ENCODE peak calls at places on chromosomes 2 and 18, in six cellular contexts. One of them, this sample, is unnamed.

GRCh38 chr2:206230060-206230890 is 44.2 kb upstream of the ZDBF2 start:
- DNase-seq in stimulated activated CD4-positive, alpha-beta T cell treated with anti-CD3 and anti-CD28 coated beads, Interleukin-1b, Interleukin-23, amount 100 ng/mL, for 24 hours: no peak
- DNase-seq in A549: no peak
- DNase-seq in D341Med: peak; percentile 36
- DNase-seq in iris pigment epithelial cell: no peak
- DNase-seq in NCI-H748 treated with DMSO at 0.1 percent for 48 hours: peak; percentile 83
- DNase-seq in this sample: no peak

GRCh38 chr2:181371782-181372292 is 85.3 kb upstream of the ITGA4 start:
- DNase-seq in stimulated activated CD4-positive, alpha-beta T cell treated with anti-CD3 and anti-CD28 coated beads, Interleukin-1b, Interleukin-23, amount 100 ng/mL, for 24 hours: no peak
- DNase-seq in A549: no peak
- DNase-seq in D341Med: no peak
- DNase-seq in iris pigment epithelial cell: no peak
- DNase-seq in NCI-H748 treated with DMSO at 0.1 percent for 48 hours: no peak
- DNase-seq in this sample: no peak

GRCh38 chr2:86028763-86029381 is 76.8 kb downstream of the POLR1A start:
- DNase-seq in stimulated activated CD4-positive, alpha-beta T cell treated with anti-CD3 and anti-CD28 coated beads, Interleukin-1b, Interleukin-23, amount 100 ng/mL, for 24 hours: no peak
- DNase-seq in A549: no peak
- DNase-seq in D341Med: no peak
- DNase-seq in iris pigment epithelial cell: peak; percentile 40
- DNase-seq in NCI-H748 treated with DMSO at 0.1 percent for 48 hours: no peak
- DNase-seq in this sample: no peak

GRCh38 chr2:66541646-66542045 is 106.7 kb downstream of the MEIS1 start:
- DNase-seq in stimulated activated CD4-positive, alpha-beta T cell treated with anti-CD3 and anti-CD28 coated beads, Interleukin-1b, Interleukin-23, amount 100 ng/mL, for 24 hours: no peak
- DNase-seq in A549: no peak
- DNase-seq in D341Med: no peak
- DNase-seq in iris pigment epithelial cell: no peak
- DNase-seq in NCI-H748 treated with DMSO at 0.1 percent for 48 hours: no peak
- DNase-seq in this sample: peak; percentile 88

GRCh38 chr2:84888401-84889276 is 7.8 kb upstream of the TRABD2A start:
- DNase-seq in stimulated activated CD4-positive, alpha-beta T cell treated with anti-CD3 and anti-CD28 coated beads, Interleukin-1b, Interleukin-23, amount 100 ng/mL, for 24 hours: no peak
- DNase-seq in A549: no peak
- DNase-seq in D341Med: no peak
- DNase-seq in iris pigment epithelial cell: peak; percentile 83
- DNase-seq in NCI-H748 treated with DMSO at 0.1 percent for 48 hours: no peak
- DNase-seq in this sample: no peak

GRCh38 chr2:98822301-98823164 is 91.6 kb upstream of the MGAT4A start:
- DNase-seq in stimulated activated CD4-positive, alpha-beta T cell treated with anti-CD3 and anti-CD28 coated beads, Interleukin-1b, Interleukin-23, amount 100 ng/mL, for 24 hours: peak; percentile 38
- DNase-seq in A549: no peak
- DNase-seq in D341Med: peak; percentile 53
- DNase-seq in iris pigment epithelial cell: no peak
- DNase-seq in NCI-H748 treated with DMSO at 0.1 percent for 48 hours: no peak
- DNase-seq in this sample: peak; percentile 28

GRCh38 chr2:104701471-104701911 is 152.4 kb upstream of the POU3F3 start:
- DNase-seq in stimulated activated CD4-positive, alpha-beta T cell treated with anti-CD3 and anti-CD28 coated beads, Interleukin-1b, Interleukin-23, amount 100 ng/mL, for 24 hours: no peak
- DNase-seq in A549: no peak
- DNase-seq in D341Med: no peak
- DNase-seq in iris pigment epithelial cell: no peak
- DNase-seq in NCI-H748 treated with DMSO at 0.1 percent for 48 hours: peak; percentile 21
- DNase-seq in this sample: peak; percentile 42

GRCh38 chr18:57921708-57922107 is 118.6 kb upstream of the ATP8B1 start:
- DNase-seq in stimulated activated CD4-positive, alpha-beta T cell treated with anti-CD3 and anti-CD28 coated beads, Interleukin-1b, Interleukin-23, amount 100 ng/mL, for 24 hours: no peak
- DNase-seq in A549: no peak
- DNase-seq in D341Med: no peak
- DNase-seq in iris pigment epithelial cell: peak; percentile 63
- DNase-seq in NCI-H748 treated with DMSO at 0.1 percent for 48 hours: no peak
- DNase-seq in this sample: no peak

GRCh38 chr2:86243950-86244733 is 44.9 kb downstream of the MRPL35 start:
- DNase-seq in stimulated activated CD4-positive, alpha-beta T cell treated with anti-CD3 and anti-CD28 coated beads, Interleukin-1b, Interleukin-23, amount 100 ng/mL, for 24 hours: no peak
- DNase-seq in A549: no peak
- DNase-seq in D341Med: no peak
- DNase-seq in iris pigment epithelial cell: no peak
- DNase-seq in NCI-H748 treated with DMSO at 0.1 percent for 48 hours: no peak
- DNase-seq in this sample: no peak

GRCh38 chr2:130371723-130372054 is 15.8 kb downstream of the PTPN18 start:
- DNase-seq in stimulated activated CD4-positive, alpha-beta T cell treated with anti-CD3 and anti-CD28 coated beads, Interleukin-1b, Interleukin-23, amount 100 ng/mL, for 24 hours: no peak
- DNase-seq in A549: peak; percentile 69
- DNase-seq in D341Med: no peak
- DNase-seq in iris pigment epithelial cell: peak; percentile 26
- DNase-seq in NCI-H748 treated with DMSO at 0.1 percent for 48 hours: peak; percentile 3
- DNase-seq in this sample: no peak

This sample was measured in hippocampal formation.